ENCODE peak calls at places on chromosomes 11 and 22, in five cellular contexts. G, K, T, P and U are unnamed samples. For H3K9me3, the result is how much of the 10 kb centered on the place peaks cover.

GRCh38 chr11:117189191-117189940 is 9.8 kb upstream of the TAGLN start:
- DNase-seq in P (no peak), G (no peak), T (no peak), K (no peak), U (peak)

GRCh38 chr11:60514055-60514454 is 1.1 kb upstream of the MS4A13 start:
- DNase-seq in P (no peak), G (no peak), T (no peak), K (no peak), U (no peak)

GRCh38 chr11:105046898-105047579 is 1.9 kb upstream of the CARD16 start:
- DNase-seq in T (no peak), K (peak), G (no peak), P (no peak), U (no peak)

GRCh38 chr11:117010808-117011540 is 87.3 kb downstream of the SIK3 start:
- DNase-seq in K (peak), P (no peak), G (no peak), T (no peak), U (no peak)

GRCh38 chr22:39638958-39639357 is 68.4 kb downstream of the CACNA1I start:
- DNase-seq in T (no peak), P (no peak), G (no peak), K (no peak), U (no peak)

GRCh38 chr11:72738199-72739141 is 13.7 kb downstream of the ARAP1 start:
- DNase-seq in G (no peak), T (peak), P (no peak), K (no peak), U (peak)

GRCh38 chr11:28346209-28346608 is 238.0 kb downstream of the METTL15 start:
- DNase-seq in P (no peak), T (no peak), K (no peak), G (no peak), U (no peak)

GRCh38 chr11:2537896-2538855 is 93.4 kb downstream of the KCNQ1 start:
- DNase-seq in T (no peak), K (no peak), G (no peak), P (no peak), U (no peak)

GRCh38 chr11:6259638-6260019 is at the start of gene CCKBR:
- DNase-seq in T (no peak), K (no peak), G (no peak), P (no peak), U (no peak)

GRCh38 chr11:29012507-29012906 is 904.3 kb downstream of the METTL15 start:
- DNase-seq in G (no peak), P (no peak), K (no peak), T (no peak), U (no peak)

GRCh38 chr11:79461144-79461543 is 20.3 kb upstream of the TENM4 start:
- DNase-seq in T (peak), K (no peak), G (no peak), P (no peak), U (no peak)

GRCh38 chr11:70540196-70540595 is 141.9 kb downstream of the CTTN start:
- DNase-seq in P (no peak), T (no peak), K (no peak), G (no peak), U (no peak)

GRCh38 chr22:19143967-19144400 is 467 bp downstream of the ESS2 start:
- DNase-seq in K (no peak), T (no peak), P (no peak), G (no peak), U (no peak)

GRCh38 chr11:12410006-12410728 is 32.8 kb downstream of the PARVA start:
- DNase-seq in P (no peak), G (no peak), K (no peak), T (no peak), U (no peak)

GRCh38 chr22:25899566-25899965 is 157.6 kb downstream of the MYO18B start:
- DNase-seq in P (no peak), T (no peak), K (no peak), G (no peak), U (no peak)

GRCh38 chr22:25895678-25896077 is 153.7 kb downstream of the MYO18B start:
- DNase-seq in K (no peak), P (no peak), G (no peak), T (no peak), U (no peak)

GRCh38 chr22:25898707-25899365 is 156.8 kb downstream of the MYO18B start:
- DNase-seq in K (no peak), P (no peak), G (no peak), T (no peak), U (no peak)

GRCh38 chr22:25896098-25896497 is 154.1 kb downstream of the MYO18B start:
- DNase-seq in T (no peak), G (no peak), K (no peak), P (no peak), U (no peak)

GRCh38 chr22:25896592-25896991 is 154.6 kb downstream of the MYO18B start:
- DNase-seq in P (no peak), G (no peak), K (no peak), T (no peak), U (no peak)
- H3K9me3 ChIP-seq in P (under half), G (under half), K (under half), T (under half), U (under half)

GRCh38 chr22:35910013-35910860 is 118.4 kb downstream of the RBFOX2 start:
- DNase-seq in G (no peak), T (no peak), K (no peak), P (no peak), U (no peak)
- H3K4me3 ChIP-seq in G (no peak), T (no peak), K (no peak), P (peak), U (no peak)

DNA sequence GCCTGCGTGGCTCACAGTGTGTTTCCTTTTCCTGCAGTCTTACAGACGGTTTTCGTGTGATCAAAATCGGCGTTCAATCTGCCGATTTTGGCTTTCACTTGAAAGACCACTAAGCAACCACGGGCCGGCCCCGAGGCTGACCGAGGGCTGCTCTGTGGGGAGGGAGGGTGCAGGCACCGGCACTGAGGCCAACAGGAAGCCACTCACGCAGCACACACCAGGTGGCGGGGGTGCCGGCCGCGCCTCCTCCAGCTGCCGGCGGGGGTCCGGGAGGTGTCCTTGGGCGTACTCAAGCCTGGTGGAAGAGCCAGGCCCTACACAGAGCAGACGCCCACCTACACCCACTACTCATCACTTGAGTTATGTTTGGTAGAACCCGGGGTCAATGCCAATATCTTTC is 14.3 kb downstream of the TOLLIP start:
- DNase-seq in G (no peak), P (no peak), T (no peak), K (no peak), U (no peak)
- H3K9me3 ChIP-seq in G (under half), P (under half), T (under half), K (under half), U (under half)

DNA sequence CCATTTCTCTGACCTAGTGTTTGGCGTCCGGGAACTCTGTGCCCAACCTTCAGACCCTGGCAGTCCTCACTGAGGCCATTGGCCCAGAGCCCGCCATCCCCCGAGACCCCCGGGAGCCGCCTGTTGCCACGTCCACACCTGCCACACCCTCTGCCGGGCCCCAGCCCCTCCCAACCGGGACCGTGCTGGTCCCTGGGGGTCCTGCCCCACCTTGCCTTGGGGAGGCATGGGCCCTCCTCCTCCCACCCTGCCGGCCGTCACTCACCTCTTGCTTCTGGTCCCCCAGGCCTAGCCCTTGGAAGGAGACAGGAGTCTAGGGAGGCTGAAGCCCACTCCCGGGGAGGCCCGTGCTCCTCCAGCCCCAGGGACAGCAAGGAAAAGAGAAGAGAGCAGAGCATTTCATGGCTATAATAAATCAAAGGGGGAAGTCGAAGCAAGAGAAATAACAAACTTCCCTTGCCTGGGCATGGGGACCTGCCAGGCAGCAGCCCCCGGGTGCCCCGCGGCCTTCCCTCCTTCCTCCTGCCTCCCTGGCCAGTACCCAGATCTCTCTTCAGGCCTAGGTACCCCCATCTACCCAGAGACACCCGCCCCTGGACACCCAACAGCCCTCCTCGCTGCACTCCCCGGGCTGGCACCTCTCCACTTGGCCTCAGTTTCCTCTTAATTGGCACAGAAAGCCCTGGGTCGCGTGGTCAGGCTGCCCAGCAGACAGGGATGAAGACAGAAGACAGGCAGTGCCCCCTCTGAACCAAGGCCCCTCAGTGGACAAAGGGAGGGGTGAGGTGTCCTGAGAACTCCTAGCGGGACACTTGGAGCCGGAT is 13.0 kb upstream of the SLC39A13 start:
- DNase-seq in K (no peak), T (no peak), P (no peak), G (no peak), U (no peak)
- H3K4me3 ChIP-seq in K (no peak), T (no peak), P (peak), G (peak), U (peak)

GRCh38 chr22:49554296-49554625 is 273.4 kb downstream of the BRD1 start:
- DNase-seq in P (no peak), G (no peak), K (no peak), T (no peak), U (no peak)

GRCh38 chr22:49551897-49552659 is 275.6 kb downstream of the BRD1 start:
- DNase-seq in K (no peak), T (no peak), G (no peak), P (no peak), U (no peak)

GRCh38 chr22:49553518-49554295 is 274.0 kb downstream of the BRD1 start:
- DNase-seq in K (no peak), G (no peak), P (no peak), T (no peak), U (no peak)

GRCh38 chr22:49551446-49551845 is 276.2 kb downstream of the BRD1 start:
- DNase-seq in P (no peak), K (no peak), G (no peak), T (no peak), U (no peak)

GRCh38 chr22:49553076-49553475 is 274.6 kb downstream of the BRD1 start:
- DNase-seq in P (no peak), G (no peak), T (no peak), K (no peak), U (no peak)
- H3K9me3 ChIP-seq in P (under half), G (under half), T (under half), K (half or more), U (under half)

DNA sequence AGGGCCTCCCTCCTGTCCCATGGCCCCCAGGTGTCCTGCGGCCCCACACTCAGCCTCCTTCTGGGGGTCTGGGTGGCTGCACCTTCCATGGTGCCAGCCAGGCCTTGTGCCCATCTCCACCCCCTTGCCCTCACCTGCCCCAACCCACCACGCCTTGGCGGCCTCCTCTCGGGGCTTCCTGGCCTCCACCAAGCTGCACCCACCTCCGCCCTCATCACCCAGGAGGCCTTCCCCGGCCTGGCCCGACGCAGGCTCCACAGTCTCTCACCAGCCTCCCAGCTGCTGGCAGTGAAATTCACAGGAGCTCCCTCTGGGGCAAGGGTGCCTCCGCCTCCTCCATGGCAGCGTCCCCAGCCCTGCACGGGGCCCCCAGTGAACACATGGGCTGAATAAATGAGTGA is 35.9 kb upstream of the WNT7B start:
- DNase-seq in K (no peak), T (no peak), G (no peak), P (peak), U (no peak)
- H3K4me3 ChIP-seq in K (no peak), T (peak), G (peak), P (peak), U (peak)

GRCh38 chr22:46366327-46366731 is 30.8 kb downstream of the TRMU start:
- DNase-seq in G (no peak), K (no peak), P (no peak), T (no peak), U (no peak)

GRCh38 chr22:46366801-46367706 is 31.5 kb downstream of the TRMU start:
- DNase-seq in T (no peak), P (no peak), K (no peak), G (no peak), U (no peak)

GRCh38 chr22:46363611-46364321 is 28.3 kb downstream of the TRMU start:
- DNase-seq in P (no peak), K (no peak), G (no peak), T (no peak), U (no peak)

GRCh38 chr22:46364341-46365165 is 29.0 kb downstream of the TRMU start:
- DNase-seq in G (no peak), T (no peak), K (no peak), P (no peak), U (no peak)

DNA sequence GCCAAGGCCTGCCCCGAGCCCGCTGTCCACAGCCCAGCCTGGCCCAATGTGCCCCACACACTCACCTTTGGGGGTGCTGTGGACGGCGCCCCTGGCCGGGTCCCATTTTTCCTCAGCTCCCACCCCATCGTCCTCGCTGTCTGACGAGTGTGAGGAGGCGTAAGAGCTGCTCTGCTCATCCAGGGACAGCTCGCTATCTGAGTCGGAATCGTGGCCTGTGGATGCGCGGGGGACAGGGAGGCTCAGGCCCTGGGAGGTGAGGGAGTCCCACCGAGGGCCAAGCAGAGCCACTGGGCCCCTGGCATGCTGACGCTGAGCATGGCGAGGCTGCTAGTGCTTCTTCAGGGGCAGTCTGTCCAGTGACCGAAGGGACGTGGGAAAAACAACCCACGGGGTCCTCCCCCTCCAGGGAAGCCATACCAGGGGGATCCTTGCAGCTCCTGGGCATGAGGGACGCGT is 29.7 kb downstream of the TRMU start:
- DNase-seq in G (no peak), K (no peak), P (no peak), T (no peak), U (no peak)
- H3K9me3 ChIP-seq in G (under half), K (under half), P (under half), T (under half), U (under half)

GRCh38 chr11:47860526-47860925 is 12.4 kb upstream of the NUP160 start:
- DNase-seq in K (no peak), G (no peak), T (no peak), P (no peak), U (no peak)

GRCh38 chr11:47863189-47863892 is 15.2 kb upstream of the NUP160 start:
- DNase-seq in G (no peak), T (no peak), K (peak), P (no peak), U (no peak)

GRCh38 chr11:47861762-47862161 is 13.6 kb upstream of the NUP160 start:
- DNase-seq in G (no peak), T (no peak), K (no peak), P (no peak), U (no peak)

GRCh38 chr11:47864910-47865309 is 16.8 kb upstream of the NUP160 start:
- DNase-seq in G (no peak), P (no peak), T (no peak), K (no peak), U (no peak)

GRCh38 chr11:47863893-47864430 is 15.8 kb upstream of the NUP160 start:
- DNase-seq in K (no peak), T (no peak), P (no peak), G (no peak), U (no peak)
- H3K4me3 ChIP-seq in K (no peak), T (no peak), P (no peak), G (no peak), U (no peak)

DNA sequence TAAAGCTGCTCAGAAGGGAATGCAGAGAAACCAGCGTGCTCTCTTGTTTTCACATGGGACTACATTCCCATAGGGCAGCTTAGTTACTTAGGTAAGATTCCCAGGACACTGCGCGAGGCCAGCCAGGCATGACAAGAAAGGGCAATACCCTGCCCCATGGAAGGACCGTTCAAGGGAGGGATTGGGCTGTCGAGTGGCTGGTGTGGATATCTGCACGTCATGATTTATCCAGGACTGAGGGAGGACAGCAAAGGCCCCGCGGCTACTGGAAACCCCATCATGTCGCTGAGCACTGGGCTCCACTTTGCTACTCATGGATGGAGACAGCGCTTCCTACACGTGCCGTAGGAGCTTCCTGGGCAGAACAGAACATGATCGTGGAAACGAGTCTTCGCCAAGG is 169.4 kb downstream of the OPCML start:
- DNase-seq in G (no peak), P (no peak), K (no peak), T (no peak), U (no peak)
- H3K9me3 ChIP-seq in G (under half), P (under half), K (half or more), T (under half), U (under half)